ENCODE peak calls at places on chromosomes 3 and 15, in four cellular contexts. Z, E, I and S are unnamed samples.

GRCh38 chr3:2156244-2156847 is 57.7 kb downstream of the CNTN4 start:
- DNase-seq in Z (no peak), E (no peak), I (no peak), S (no peak)

GRCh38 chr3:195715583-195716266 is 5.1 kb upstream of the MUC20 start:
- DNase-seq in Z (peak), E (peak), I (no peak), S (no peak)

GRCh38 chr3:174016186-174016585 is 618.6 kb downstream of the NLGN1 start:
- DNase-seq in Z (peak), E (no peak), I (peak), S (peak)

GRCh38 chr15:63156708-63157065 is 590 bp downstream of the RPS27L start:
- DNase-seq in Z (peak), E (no peak), I (no peak), S (peak)

GRCh38 chr3:107660316-107660976 is 137.7 kb downstream of the BBX start:
- DNase-seq in Z (peak), E (no peak), I (no peak), S (peak)

GRCh38 chr3:152126260-152126659 is 142.5 kb upstream of the MBNL1 start:
- DNase-seq in Z (peak), E (no peak), I (no peak), S (peak)

GRCh38 chr3:128392812-128393544 is 73.7 kb downstream of the DNAJB8 start:
- DNase-seq in Z (no peak), E (no peak), I (no peak), S (no peak)

GRCh38 chr15:63122002-63122893 is 587 bp downstream of the LACTB start:
- DNase-seq in Z (peak), E (peak), I (no peak), S (peak)

GRCh38 chr15:66647358-66647757 is 54.7 kb upstream of the SMAD6 start:
- DNase-seq in Z (no peak), E (no peak), I (no peak), S (no peak)

GRCh38 chr15:29871401-29871800 is 49.1 kb upstream of the TJP1 start:
- DNase-seq in Z (no peak), E (no peak), I (no peak), S (no peak)

GRCh38 chr3:161345023-161345422 is 26.3 kb downstream of the SPTSSB start:
- DNase-seq in Z (no peak), E (no peak), I (no peak), S (no peak)

GRCh38 chr3:174640932-174641331 is 218.2 kb upstream of the NAALADL2 start:
- DNase-seq in Z (no peak), E (no peak), I (no peak), S (no peak)

GRCh38 chr3:190810957-190811356 is 51.5 kb downstream of the GMNC start:
- DNase-seq in Z (no peak), E (no peak), I (no peak), S (no peak)

GRCh38 chr15:57031082-57031481 is 112.6 kb downstream of the TCF12 start:
- DNase-seq in Z (no peak), E (no peak), I (no peak), S (no peak)

GRCh38 chr3:119580148-119580760 is 962 bp downstream of the ADPRH start:
- DNase-seq in Z (no peak), E (peak), I (no peak), S (no peak)

GRCh38 chr15:39642011-39642640 is 61.2 kb downstream of the THBS1 start:
- DNase-seq in Z (peak), E (no peak), I (peak), S (peak)

GRCh38 chr3:149245738-149246451 is 24.3 kb upstream of the CP start:
- DNase-seq in Z (peak), E (no peak), I (no peak), S (peak)

GRCh38 chr3:172511783-172512357 is 11.4 kb downstream of the TNFSF10 start:
- DNase-seq in Z (no peak), E (no peak), I (no peak), S (no peak)

GRCh38 chr3:153285194-153285641 is 123.2 kb downstream of the RAP2B start:
- DNase-seq in Z (peak), E (no peak), I (no peak), S (peak)

GRCh38 chr3:45978348-45978747 is 17.3 kb downstream of the FYCO1 start:
- DNase-seq in Z (no peak), E (no peak), I (no peak), S (no peak)

GRCh38 chr3:126098391-126098858 is 14.5 kb upstream of the SLC41A3 start:
- DNase-seq in Z (peak), E (no peak), I (no peak), S (peak)

GRCh38 chr3:148477375-148477774 is 220.3 kb upstream of the AGTR1 start:
- DNase-seq in Z (no peak), E (no peak), I (no peak), S (no peak)

GRCh38 chr3:51796859-51797258 is 17.8 kb upstream of the IQCF6 start:
- DNase-seq in Z (no peak), E (peak), I (no peak), S (no peak)

GRCh38 chr3:11989383-11990050 is 14.7 kb upstream of the SYN2 start:
- DNase-seq in Z (no peak), E (no peak), I (no peak), S (peak)

GRCh38 chr3:81931852-81932251 is 170.4 kb upstream of the GBE1 start:
- DNase-seq in Z (no peak), E (no peak), I (no peak), S (no peak)